ENCODE peak calls at places on chromosomes 7 and 10, in ten cellular contexts. One of them, this sample, is unnamed.

GRCh38 chr7:123528265-123528664 is 6.1 kb downstream of the IQUB start:
- DNase-seq in foreskin fibroblast: no peak
- DNase-seq in iPS-NIHi11: no peak
- DNase-seq in T-cell: no peak
- DNase-seq in NCI-H1092 treated with DMSO at 0.1 percent for 48 hours: no peak
- DNase-seq in body of pancreas: no peak
- DNase-seq in activated T-helper 9 cell treated with anti-CD3 and anti-CD28 coated beads, Interleukin-2, amount 50 U/mL, for 16 hours: no peak
- DNase-seq in Karpas-422: no peak
- DNase-seq in lower lobe of right lung: no peak
- DNase-seq in activated T-cell treated with anti-CD3 and anti-CD28 coated beads, Interleukin-2, amount 50 U/mL, for 48 hours: no peak
- DNase-seq in this sample: no peak

GRCh38 chr7:50164552-50165220 is 71.6 kb upstream of the ZPBP start:
- DNase-seq in iPS-NIHi11: no peak
- DNase-seq in activated T-cell treated with anti-CD3 and anti-CD28 coated beads, Interleukin-2, amount 50 U/mL, for 48 hours: no peak
- DNase-seq in body of pancreas: no peak
- DNase-seq in T-cell: peak; percentile 32
- DNase-seq in activated T-helper 9 cell treated with anti-CD3 and anti-CD28 coated beads, Interleukin-2, amount 50 U/mL, for 16 hours: no peak
- DNase-seq in foreskin fibroblast: no peak
- DNase-seq in NCI-H1092 treated with DMSO at 0.1 percent for 48 hours: no peak
- DNase-seq in Karpas-422: no peak
- DNase-seq in lower lobe of right lung: no peak
- DNase-seq in this sample: no peak

GRCh38 chr7:3461923-3462322 is 160.9 kb downstream of the SDK1 start:
- DNase-seq in NCI-H1092 treated with DMSO at 0.1 percent for 48 hours: no peak
- DNase-seq in activated T-helper 9 cell treated with anti-CD3 and anti-CD28 coated beads, Interleukin-2, amount 50 U/mL, for 16 hours: peak; percentile 17
- DNase-seq in iPS-NIHi11: no peak
- DNase-seq in T-cell: peak; percentile 78
- DNase-seq in lower lobe of right lung: no peak
- DNase-seq in activated T-cell treated with anti-CD3 and anti-CD28 coated beads, Interleukin-2, amount 50 U/mL, for 48 hours: peak; percentile 67
- DNase-seq in foreskin fibroblast: no peak
- DNase-seq in Karpas-422: no peak
- DNase-seq in body of pancreas: no peak
- DNase-seq in this sample: no peak

GRCh38 chr10:133245439-133246235 is 8.0 kb downstream of the VENTX start:
- DNase-seq in foreskin fibroblast: no peak
- DNase-seq in body of pancreas: no peak
- DNase-seq in T-cell: no peak
- DNase-seq in activated T-helper 9 cell treated with anti-CD3 and anti-CD28 coated beads, Interleukin-2, amount 50 U/mL, for 16 hours: no peak
- DNase-seq in lower lobe of right lung: no peak
- DNase-seq in NCI-H1092 treated with DMSO at 0.1 percent for 48 hours: no peak
- DNase-seq in activated T-cell treated with anti-CD3 and anti-CD28 coated beads, Interleukin-2, amount 50 U/mL, for 48 hours: no peak
- DNase-seq in Karpas-422: no peak
- DNase-seq in iPS-NIHi11: no peak
- DNase-seq in this sample: no peak

GRCh38 chr7:29957921-29958320 is 31.7 kb downstream of the SCRN1 start:
- DNase-seq in activated T-helper 9 cell treated with anti-CD3 and anti-CD28 coated beads, Interleukin-2, amount 50 U/mL, for 16 hours: no peak
- DNase-seq in NCI-H1092 treated with DMSO at 0.1 percent for 48 hours: peak; percentile 69
- DNase-seq in activated T-cell treated with anti-CD3 and anti-CD28 coated beads, Interleukin-2, amount 50 U/mL, for 48 hours: no peak
- DNase-seq in body of pancreas: no peak
- DNase-seq in iPS-NIHi11: no peak
- DNase-seq in lower lobe of right lung: no peak
- DNase-seq in foreskin fibroblast: no peak
- DNase-seq in T-cell: no peak
- DNase-seq in Karpas-422: no peak
- DNase-seq in this sample: no peak

GRCh38 chr10:112363696-112364688 is 9.9 kb upstream of the ACSL5 start:
- DNase-seq in iPS-NIHi11: no peak
- DNase-seq in lower lobe of right lung: no peak
- DNase-seq in activated T-cell treated with anti-CD3 and anti-CD28 coated beads, Interleukin-2, amount 50 U/mL, for 48 hours: no peak
- DNase-seq in activated T-helper 9 cell treated with anti-CD3 and anti-CD28 coated beads, Interleukin-2, amount 50 U/mL, for 16 hours: no peak
- DNase-seq in Karpas-422: no peak
- DNase-seq in foreskin fibroblast: no peak
- DNase-seq in NCI-H1092 treated with DMSO at 0.1 percent for 48 hours: no peak
- DNase-seq in body of pancreas: no peak
- DNase-seq in T-cell: no peak
- DNase-seq in this sample: no peak

GRCh38 chr10:111077715-111078504 is 1.1 kb downstream of the ADRA2A start:
- DNase-seq in iPS-NIHi11: peak; percentile 41
- DNase-seq in T-cell: no peak
- DNase-seq in body of pancreas: peak; percentile 67
- DNase-seq in foreskin fibroblast: no peak
- DNase-seq in NCI-H1092 treated with DMSO at 0.1 percent for 48 hours: peak; percentile 5
- DNase-seq in Karpas-422: no peak
- DNase-seq in activated T-cell treated with anti-CD3 and anti-CD28 coated beads, Interleukin-2, amount 50 U/mL, for 48 hours: peak; percentile 49
- DNase-seq in lower lobe of right lung: peak; percentile 52
- DNase-seq in activated T-helper 9 cell treated with anti-CD3 and anti-CD28 coated beads, Interleukin-2, amount 50 U/mL, for 16 hours: no peak
- DNase-seq in this sample: no peak

GRCh38 chr10:104868231-104868630 is 227.1 kb downstream of the SORCS3 start:
- DNase-seq in iPS-NIHi11: no peak
- DNase-seq in body of pancreas: no peak
- DNase-seq in T-cell: no peak
- DNase-seq in Karpas-422: no peak
- DNase-seq in activated T-helper 9 cell treated with anti-CD3 and anti-CD28 coated beads, Interleukin-2, amount 50 U/mL, for 16 hours: no peak
- DNase-seq in foreskin fibroblast: no peak
- DNase-seq in activated T-cell treated with anti-CD3 and anti-CD28 coated beads, Interleukin-2, amount 50 U/mL, for 48 hours: no peak
- DNase-seq in NCI-H1092 treated with DMSO at 0.1 percent for 48 hours: no peak
- DNase-seq in lower lobe of right lung: no peak
- DNase-seq in this sample: no peak

GRCh38 chr7:156473476-156474240 is 166.9 kb upstream of the RNF32 start:
- DNase-seq in T-cell: no peak
- DNase-seq in NCI-H1092 treated with DMSO at 0.1 percent for 48 hours: peak; percentile 45
- DNase-seq in activated T-helper 9 cell treated with anti-CD3 and anti-CD28 coated beads, Interleukin-2, amount 50 U/mL, for 16 hours: no peak
- DNase-seq in foreskin fibroblast: no peak
- DNase-seq in lower lobe of right lung: no peak
- DNase-seq in activated T-cell treated with anti-CD3 and anti-CD28 coated beads, Interleukin-2, amount 50 U/mL, for 48 hours: peak; percentile 35
- DNase-seq in iPS-NIHi11: peak; percentile 60
- DNase-seq in Karpas-422: peak; percentile 74
- DNase-seq in body of pancreas: peak; percentile 68
- DNase-seq in this sample: no peak

GRCh38 chr10:96703358-96703757 is 17.0 kb downstream of the PIK3AP1 start:
- DNase-seq in NCI-H1092 treated with DMSO at 0.1 percent for 48 hours: no peak
- DNase-seq in activated T-helper 9 cell treated with anti-CD3 and anti-CD28 coated beads, Interleukin-2, amount 50 U/mL, for 16 hours: no peak
- DNase-seq in iPS-NIHi11: no peak
- DNase-seq in lower lobe of right lung: no peak
- DNase-seq in Karpas-422: peak; percentile 69
- DNase-seq in body of pancreas: no peak
- DNase-seq in T-cell: no peak
- DNase-seq in foreskin fibroblast: no peak
- DNase-seq in activated T-cell treated with anti-CD3 and anti-CD28 coated beads, Interleukin-2, amount 50 U/mL, for 48 hours: no peak
- DNase-seq in this sample: no peak

GRCh38 chr7:111438369-111439289 is 123.7 kb downstream of the IMMP2L start:
- DNase-seq in activated T-helper 9 cell treated with anti-CD3 and anti-CD28 coated beads, Interleukin-2, amount 50 U/mL, for 16 hours: no peak
- DNase-seq in foreskin fibroblast: peak; percentile 57
- DNase-seq in Karpas-422: peak; percentile 32
- DNase-seq in activated T-cell treated with anti-CD3 and anti-CD28 coated beads, Interleukin-2, amount 50 U/mL, for 48 hours: no peak
- DNase-seq in T-cell: no peak
- DNase-seq in lower lobe of right lung: no peak
- DNase-seq in iPS-NIHi11: no peak
- DNase-seq in NCI-H1092 treated with DMSO at 0.1 percent for 48 hours: no peak
- DNase-seq in body of pancreas: no peak
- DNase-seq in this sample: peak; percentile 50

GRCh38 chr10:51186358-51186757 is 112.1 kb downstream of the PRKG1 start:
- DNase-seq in foreskin fibroblast: no peak
- DNase-seq in T-cell: no peak
- DNase-seq in lower lobe of right lung: no peak
- DNase-seq in body of pancreas: no peak
- DNase-seq in iPS-NIHi11: no peak
- DNase-seq in Karpas-422: no peak
- DNase-seq in activated T-helper 9 cell treated with anti-CD3 and anti-CD28 coated beads, Interleukin-2, amount 50 U/mL, for 16 hours: no peak
- DNase-seq in NCI-H1092 treated with DMSO at 0.1 percent for 48 hours: no peak
- DNase-seq in activated T-cell treated with anti-CD3 and anti-CD28 coated beads, Interleukin-2, amount 50 U/mL, for 48 hours: no peak
- DNase-seq in this sample: no peak

GRCh38 chr7:84187813-84188212 is 6.8 kb downstream of the SEMA3A start:
- DNase-seq in Karpas-422: no peak
- DNase-seq in iPS-NIHi11: no peak
- DNase-seq in activated T-cell treated with anti-CD3 and anti-CD28 coated beads, Interleukin-2, amount 50 U/mL, for 48 hours: no peak
- DNase-seq in T-cell: no peak
- DNase-seq in lower lobe of right lung: no peak
- DNase-seq in foreskin fibroblast: no peak
- DNase-seq in activated T-helper 9 cell treated with anti-CD3 and anti-CD28 coated beads, Interleukin-2, amount 50 U/mL, for 16 hours: no peak
- DNase-seq in body of pancreas: no peak
- DNase-seq in NCI-H1092 treated with DMSO at 0.1 percent for 48 hours: no peak
- DNase-seq in this sample: no peak

GRCh38 chr7:45646996-45647411 is 72.8 kb downstream of the ADCY1 start:
- DNase-seq in lower lobe of right lung: no peak
- DNase-seq in NCI-H1092 treated with DMSO at 0.1 percent for 48 hours: peak; percentile 4
- DNase-seq in foreskin fibroblast: peak; percentile 43
- DNase-seq in activated T-helper 9 cell treated with anti-CD3 and anti-CD28 coated beads, Interleukin-2, amount 50 U/mL, for 16 hours: no peak
- DNase-seq in T-cell: no peak
- DNase-seq in Karpas-422: no peak
- DNase-seq in iPS-NIHi11: no peak
- DNase-seq in body of pancreas: peak; percentile 35
- DNase-seq in activated T-cell treated with anti-CD3 and anti-CD28 coated beads, Interleukin-2, amount 50 U/mL, for 48 hours: no peak
- DNase-seq in this sample: peak; percentile 27

GRCh38 chr7:71752171-71752935 is 620.4 kb downstream of the GALNT17 start:
- DNase-seq in T-cell: no peak
- DNase-seq in activated T-cell treated with anti-CD3 and anti-CD28 coated beads, Interleukin-2, amount 50 U/mL, for 48 hours: peak; percentile 70
- DNase-seq in NCI-H1092 treated with DMSO at 0.1 percent for 48 hours: peak; percentile 18
- DNase-seq in body of pancreas: peak; percentile 68
- DNase-seq in activated T-helper 9 cell treated with anti-CD3 and anti-CD28 coated beads, Interleukin-2, amount 50 U/mL, for 16 hours: no peak
- DNase-seq in Karpas-422: no peak
- DNase-seq in foreskin fibroblast: no peak
- DNase-seq in iPS-NIHi11: peak; percentile 94
- DNase-seq in lower lobe of right lung: peak; percentile 63
- DNase-seq in this sample: no peak

GRCh38 chr10:132543916-132544743 is 6.5 kb downstream of the INPP5A start:
- DNase-seq in lower lobe of right lung: no peak
- DNase-seq in NCI-H1092 treated with DMSO at 0.1 percent for 48 hours: no peak
- DNase-seq in foreskin fibroblast: no peak
- DNase-seq in activated T-helper 9 cell treated with anti-CD3 and anti-CD28 coated beads, Interleukin-2, amount 50 U/mL, for 16 hours: no peak
- DNase-seq in iPS-NIHi11: no peak
- DNase-seq in T-cell: peak; percentile 31
- DNase-seq in activated T-cell treated with anti-CD3 and anti-CD28 coated beads, Interleukin-2, amount 50 U/mL, for 48 hours: no peak
- DNase-seq in Karpas-422: no peak
- DNase-seq in body of pancreas: peak; percentile 3
- DNase-seq in this sample: no peak

GRCh38 chr10:14356921-14357320 is 26.2 kb upstream of the FRMD4A start:
- DNase-seq in Karpas-422: no peak
- DNase-seq in activated T-helper 9 cell treated with anti-CD3 and anti-CD28 coated beads, Interleukin-2, amount 50 U/mL, for 16 hours: no peak
- DNase-seq in lower lobe of right lung: no peak
- DNase-seq in foreskin fibroblast: no peak
- DNase-seq in T-cell: no peak
- DNase-seq in iPS-NIHi11: no peak
- DNase-seq in activated T-cell treated with anti-CD3 and anti-CD28 coated beads, Interleukin-2, amount 50 U/mL, for 48 hours: no peak
- DNase-seq in NCI-H1092 treated with DMSO at 0.1 percent for 48 hours: no peak
- DNase-seq in body of pancreas: no peak
- DNase-seq in this sample: peak; percentile 29

GRCh38 chr10:20486791-20487190 is 410.3 kb downstream of the NEBL start:
- DNase-seq in T-cell: no peak
- DNase-seq in iPS-NIHi11: no peak
- DNase-seq in body of pancreas: no peak
- DNase-seq in foreskin fibroblast: no peak
- DNase-seq in activated T-helper 9 cell treated with anti-CD3 and anti-CD28 coated beads, Interleukin-2, amount 50 U/mL, for 16 hours: no peak
- DNase-seq in lower lobe of right lung: no peak
- DNase-seq in activated T-cell treated with anti-CD3 and anti-CD28 coated beads, Interleukin-2, amount 50 U/mL, for 48 hours: no peak
- DNase-seq in NCI-H1092 treated with DMSO at 0.1 percent for 48 hours: no peak
- DNase-seq in Karpas-422: no peak
- DNase-seq in this sample: no peak

This sample was measured in GM04503.